ENCODE peak calls at places on chromosomes 3 and 15, in ten cellular contexts. I is hepatocyte, Y is HepG2, W is mammary epithelial cell, S is PC-3, A is MM.1S, R is fibroblast of lung, L is GM12878, O is GM23248, M is H1. X is an unnamed sample.

GRCh38 chr3:12948371-12948770 is 107.0 kb upstream of the RPL32 start:
- DNase-seq in I (no peak), Y (no peak), W (peak), S (no peak), A (no peak), R (peak), L (no peak), O (peak), M (no peak), X (no peak)

GRCh38 chr15:89652131-89652530 is 3.1 kb downstream of the KIF7 start:
- DNase-seq in I (no peak), Y (no peak), W (no peak), S (no peak), A (no peak), R (no peak), L (no peak), O (no peak), M (peak), X (no peak)

GRCh38 chr15:69042531-69042930 is 28.0 kb downstream of the NOX5 start:
- DNase-seq in I (no peak), Y (no peak), W (no peak), S (no peak), A (no peak), R (no peak), L (no peak), O (no peak), M (no peak), X (no peak)

GRCh38 chr15:94667109-94667508 is 435.7 kb downstream of the MCTP2 start:
- DNase-seq in I (no peak), Y (no peak), W (no peak), S (no peak), A (no peak), R (no peak), L (no peak), O (no peak), M (no peak), X (no peak)

GRCh38 chr3:133833267-133833666 is 27.7 kb downstream of the SRPRB start:
- DNase-seq in I (no peak), Y (no peak), W (no peak), S (no peak), A (no peak), R (no peak), L (no peak), O (no peak), M (peak), X (no peak)

GRCh38 chr3:120224249-120224648 is 60.8 kb downstream of the GPR156 start:
- DNase-seq in I (no peak), Y (no peak), W (no peak), S (no peak), A (no peak), R (no peak), L (no peak), O (no peak), M (no peak), X (no peak)

GRCh38 chr3:73658227-73658626 is 33.5 kb upstream of the PDZRN3 start:
- DNase-seq in I (no peak), Y (no peak), W (no peak), S (no peak), A (no peak), R (peak), L (no peak), O (no peak), M (no peak), X (no peak)

GRCh38 chr3:197354195-197355059 is 56.0 kb upstream of the DLG1 start:
- DNase-seq in I (peak), Y (no peak), W (no peak), S (no peak), A (no peak), R (peak), L (peak), O (peak), M (no peak), X (peak)

GRCh38 chr3:178551916-178552321 is 15.7 kb downstream of the KCNMB2 start:
- DNase-seq in I (peak), Y (no peak), W (no peak), S (no peak), A (no peak), R (peak), L (no peak), O (peak), M (no peak), X (no peak)

GRCh38 chr15:81279621-81280051 is 44.3 kb downstream of the STARD5 start:
- DNase-seq in I (no peak), Y (no peak), W (no peak), S (peak), A (no peak), R (no peak), L (no peak), O (no peak), M (no peak), X (no peak)

GRCh38 chr3:107681385-107681784 is 158.6 kb downstream of the BBX start:
- DNase-seq in I (no peak), Y (no peak), W (no peak), S (no peak), A (no peak), R (no peak), L (no peak), O (no peak), M (no peak), X (no peak)

GRCh38 chr15:69994429-69995201 is 103.1 kb downstream of the TLE3 start:
- DNase-seq in I (peak), Y (no peak), W (no peak), S (no peak), A (no peak), R (no peak), L (no peak), O (no peak), M (no peak), X (no peak)

GRCh38 chr15:27412413-27412812 is 441.4 kb downstream of the GABRG3 start:
- DNase-seq in I (peak), Y (no peak), W (no peak), S (no peak), A (no peak), R (no peak), L (no peak), O (no peak), M (no peak), X (no peak)

GRCh38 chr15:75061272-75061671 is 37.9 kb downstream of the PPCDC start:
- DNase-seq in I (no peak), Y (no peak), W (peak), S (no peak), A (peak), R (peak), L (peak), O (peak), M (no peak), X (no peak)

GRCh38 chr15:67174446-67174845 is 80.0 kb downstream of the AAGAB start:
- DNase-seq in I (no peak), Y (no peak), W (no peak), S (no peak), A (no peak), R (no peak), L (no peak), O (no peak), M (no peak), X (no peak)

GRCh38 chr15:67176195-67176971 is 78.1 kb downstream of the AAGAB start:
- DNase-seq in I (peak), Y (no peak), W (no peak), S (no peak), A (no peak), R (no peak), L (no peak), O (no peak), M (no peak), X (peak)

GRCh38 chr15:67173786-67174185 is 80.7 kb downstream of the AAGAB start:
- DNase-seq in I (no peak), Y (no peak), W (no peak), S (no peak), A (no peak), R (no peak), L (no peak), O (no peak), M (no peak), X (no peak)

GRCh38 chr15:67175643-67176071 is 78.8 kb downstream of the AAGAB start:
- DNase-seq in I (peak), Y (no peak), W (no peak), S (no peak), A (no peak), R (no peak), L (peak), O (peak), M (no peak), X (peak)

GRCh38 chr15:67174864-67175573 is 79.4 kb downstream of the AAGAB start:
- DNase-seq in I (peak), Y (no peak), W (peak), S (peak), A (no peak), R (peak), L (no peak), O (peak), M (no peak), X (no peak)
- H3K27ac ChIP-seq in I (peak), Y (no peak), W (peak), S (peak), A (no peak), R (peak), L (peak), O (no peak), M (no peak), X (peak)

GRCh38 chr3:43997788-43998373 is 243.8 kb upstream of the TOPAZ1 start:
- DNase-seq in I (no peak), Y (no peak), W (no peak), S (no peak), A (no peak), R (no peak), L (no peak), O (peak), M (peak), X (peak)

GRCh38 chr3:43998374-43998840 is 243.3 kb upstream of the TOPAZ1 start:
- DNase-seq in I (peak), Y (no peak), W (no peak), S (no peak), A (peak), R (no peak), L (no peak), O (peak), M (peak), X (peak)

GRCh38 chr3:43995078-43995928 is 246.4 kb upstream of the TOPAZ1 start:
- DNase-seq in I (peak), Y (no peak), W (peak), S (peak), A (peak), R (peak), L (no peak), O (peak), M (peak), X (peak)

GRCh38 chr3:43995929-43996378 is 245.7 kb upstream of the TOPAZ1 start:
- DNase-seq in I (no peak), Y (no peak), W (no peak), S (no peak), A (peak), R (no peak), L (no peak), O (peak), M (peak), X (no peak)

GRCh38 chr3:43996379-43997301 is 245.0 kb upstream of the TOPAZ1 start:
- DNase-seq in I (peak), Y (no peak), W (peak), S (no peak), A (peak), R (no peak), L (no peak), O (peak), M (peak), X (peak)
- TF ChIP-seq EZH2 in I (peak), Y (no peak), W (no peak), S (no peak), A (no peak), R (peak), L (no peak), O (peak), M (peak), X (peak)

GRCh38 chr3:25429441-25429907 is 1.4 kb downstream of the RARB start:
- DNase-seq in I (no peak), Y (no peak), W (peak), S (no peak), A (no peak), R (no peak), L (no peak), O (no peak), M (no peak), X (no peak)
- H3K27ac ChIP-seq in I (peak), Y (no peak), W (no peak), S (no peak), A (no peak), R (peak), L (no peak), O (no peak), M (no peak), X (no peak)

GRCh38 chr15:25438601-25439455 is at the start of gene UBE3A:
- DNase-seq in I (peak), Y (peak), W (peak), S (peak), A (peak), R (peak), L (peak), O (peak), M (peak), X (peak)
- TF ChIP-seq EZH2 in I (no peak), Y (no peak), W (no peak), S (no peak), A (no peak), R (no peak), L (no peak), O (no peak), M (no peak), X (no peak)

GRCh38 chr3:4506559-4507009 is 13.4 kb downstream of the ITPR1 start:
- DNase-seq in I (no peak), Y (no peak), W (no peak), S (no peak), A (no peak), R (no peak), L (no peak), O (no peak), M (no peak), X (no peak)

GRCh38 chr3:4509043-4509442 is 15.9 kb downstream of the ITPR1 start:
- DNase-seq in I (no peak), Y (no peak), W (no peak), S (no peak), A (no peak), R (no peak), L (no peak), O (no peak), M (no peak), X (no peak)

GRCh38 chr3:4509983-4510755 is 17.0 kb downstream of the ITPR1 start:
- DNase-seq in I (no peak), Y (no peak), W (no peak), S (no peak), A (no peak), R (no peak), L (no peak), O (no peak), M (no peak), X (no peak)

GRCh38 chr3:4507010-4507596 is 14.0 kb downstream of the ITPR1 start:
- DNase-seq in I (no peak), Y (peak), W (no peak), S (no peak), A (peak), R (no peak), L (no peak), O (peak), M (no peak), X (no peak)

DNA sequence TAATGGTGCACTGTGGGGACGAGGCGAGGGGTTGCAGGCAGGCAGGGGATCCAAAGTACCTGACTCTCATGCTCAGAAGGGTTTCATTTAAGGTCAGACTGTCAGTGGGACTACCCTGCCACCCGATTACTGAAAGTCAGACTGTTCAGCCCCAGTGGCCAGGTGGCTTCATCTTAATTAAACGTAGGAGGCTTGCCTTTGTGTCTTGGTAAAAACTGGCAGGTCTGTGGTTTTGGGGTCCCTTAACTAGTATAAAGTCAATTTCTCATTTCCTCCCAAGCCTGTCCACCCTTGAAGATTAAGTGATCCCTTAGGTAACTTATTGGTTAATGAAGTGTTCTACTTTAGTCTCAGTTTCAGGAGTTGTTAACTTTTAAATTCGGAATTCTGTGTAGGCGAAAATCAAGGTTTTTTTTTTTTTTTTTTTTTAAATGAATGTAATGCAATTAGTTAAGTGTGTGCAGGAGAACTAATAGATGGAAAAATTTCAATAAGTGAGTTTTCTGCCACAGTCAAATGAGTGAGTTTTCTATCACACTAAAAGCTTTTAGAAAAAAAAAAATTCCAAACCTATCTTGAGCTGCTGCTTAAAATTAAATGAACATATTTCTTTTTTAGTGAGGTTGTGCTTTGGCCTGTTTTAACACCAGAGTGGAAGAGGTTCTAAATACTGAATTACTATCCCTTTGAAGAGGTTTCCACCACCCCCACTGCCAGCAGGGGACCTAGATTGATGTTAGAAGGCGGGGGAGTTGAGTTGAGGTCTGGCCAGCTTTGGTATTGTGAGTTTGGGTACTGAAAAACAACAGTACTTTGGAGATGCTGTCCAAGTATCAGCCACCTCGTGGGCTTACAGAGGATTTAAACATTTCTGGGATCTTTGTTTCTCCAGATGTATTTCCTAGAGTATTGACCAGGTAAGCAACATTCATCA is 15.2 kb downstream of the ITPR1 start:
- DNase-seq in I (no peak), Y (no peak), W (no peak), S (no peak), A (no peak), R (no peak), L (peak), O (no peak), M (no peak), X (no peak)
- H3K27ac ChIP-seq in I (peak), Y (no peak), W (no peak), S (no peak), A (no peak), R (no peak), L (peak), O (no peak), M (no peak), X (no peak)

X was measured in A673.